ENCODE peak calls at places on chromosomes 12 and 14, in seven cellular contexts. A, C, Q, H, Y, T and X are unnamed samples.

GRCh38 chr12:11652351-11653040 is 3.0 kb downstream of the ETV6 start:
- DNase-seq in A (no peak), C (no peak), Q (peak; percentile 21), H (peak; percentile 47), Y (no peak), T (no peak), X (peak; percentile 37)

GRCh38 chr14:53517276-53517960 is 364.3 kb upstream of the DDHD1 start:
- DNase-seq in A (no peak), C (no peak), Q (no peak), H (no peak), Y (no peak), T (no peak), X (no peak)

GRCh38 chr12:57150400-57150799 is 3.0 kb upstream of the LRP1-AS start:
- DNase-seq in A (no peak), C (no peak), Q (no peak), H (peak; percentile 26), Y (no peak), T (no peak), X (no peak)

GRCh38 chr14:99850705-99851104 is 57.5 kb downstream of the EML1 start:
- DNase-seq in A (no peak), C (no peak), Q (no peak), H (no peak), Y (no peak), T (no peak), X (no peak)

GRCh38 chr12:52441320-52441911 is 7.2 kb upstream of the KRT75 start:
- DNase-seq in A (no peak), C (no peak), Q (no peak), H (no peak), Y (no peak), T (no peak), X (no peak)

GRCh38 chr14:101478096-101478495 is 83.2 kb upstream of the DIO3 start:
- DNase-seq in A (no peak), C (peak; percentile 48), Q (no peak), H (no peak), Y (no peak), T (no peak), X (no peak)

GRCh38 chr14:57884175-57884574 is 18.3 kb upstream of the SLC35F4 start:
- DNase-seq in A (no peak), C (no peak), Q (no peak), H (no peak), Y (no peak), T (peak; percentile 53), X (no peak)

GRCh38 chr12:123059501-123059900 is 79.0 kb downstream of the ARL6IP4 start:
- DNase-seq in A (no peak), C (no peak), Q (no peak), H (no peak), Y (no peak), T (peak; percentile 30), X (no peak)

GRCh38 chr12:76127588-76127987 is 43.1 kb upstream of the NAP1L1 start:
- DNase-seq in A (no peak), C (no peak), Q (no peak), H (no peak), Y (no peak), T (no peak), X (no peak)

GRCh38 chr12:92185052-92185451 is 39.4 kb upstream of the BTG1 start:
- DNase-seq in A (no peak), C (no peak), Q (no peak), H (no peak), Y (no peak), T (no peak), X (peak; percentile 34)

GRCh38 chr14:61560323-61560722 is 135.0 kb upstream of the HIF1A start:
- DNase-seq in A (no peak), C (no peak), Q (no peak), H (no peak), Y (no peak), T (no peak), X (no peak)

GRCh38 chr12:23816394-23816851 is 133.0 kb downstream of the SOX5 start:
- DNase-seq in A (no peak), C (no peak), Q (no peak), H (no peak), Y (no peak), T (no peak), X (no peak)

GRCh38 chr14:34628681-34629135 is 1.2 kb downstream of the SNX6 start:
- DNase-seq in A (no peak), C (no peak), Q (peak; percentile 34), H (no peak), Y (no peak), T (peak; percentile 8), X (peak; percentile 41)

GRCh38 chr12:66279127-66279712 is 23.1 kb upstream of the HELB start:
- DNase-seq in A (no peak), C (no peak), Q (no peak), H (no peak), Y (no peak), T (no peak), X (peak; percentile 55)

GRCh38 chr12:12887471-12887870 is 3.9 kb upstream of the GPRC5A start:
- DNase-seq in A (no peak), C (no peak), Q (no peak), H (no peak), Y (no peak), T (no peak), X (no peak)

GRCh38 chr12:132432721-132433577 is 57.0 kb upstream of the FBRSL1 start:
- DNase-seq in A (no peak), C (peak; percentile 75), Q (no peak), H (peak; percentile 60), Y (no peak), T (no peak), X (no peak)

GRCh38 chr12:56935752-56936151 is 1.5 kb upstream of the SDR9C7 start:
- DNase-seq in A (no peak), C (no peak), Q (no peak), H (no peak), Y (no peak), T (no peak), X (no peak)

GRCh38 chr12:110141389-110141788 is 17.2 kb downstream of the IFT81 start:
- DNase-seq in A (no peak), C (no peak), Q (no peak), H (peak; percentile 78), Y (no peak), T (no peak), X (no peak)

GRCh38 chr12:94973202-94973601 is 30.3 kb downstream of the NDUFA12 start:
- DNase-seq in A (no peak), C (no peak), Q (no peak), H (no peak), Y (no peak), T (no peak), X (no peak)

GRCh38 chr12:54222609-54223008 is 33.8 kb upstream of the SMUG1 start:
- DNase-seq in A (no peak), C (no peak), Q (no peak), H (no peak), Y (no peak), T (no peak), X (no peak)

GRCh38 chr14:104681689-104682074 is 7.7 kb upstream of the INF2 start:
- DNase-seq in A (no peak), C (peak; percentile 92), Q (no peak), H (peak; percentile 94), Y (no peak), T (no peak), X (no peak)

GRCh38 chr14:45526715-45527549 is 273.9 kb upstream of the MIS18BP1 start:
- DNase-seq in A (no peak), C (no peak), Q (no peak), H (no peak), Y (no peak), T (peak; percentile 56), X (peak; percentile 18)

GRCh38 chr12:10033783-10034381 is 3.4 kb downstream of the CLEC9A start:
- DNase-seq in A (no peak), C (no peak), Q (no peak), H (no peak), Y (no peak), T (no peak), X (no peak)

GRCh38 chr12:13090054-13090453 is 13.4 kb downstream of the GSG1 start:
- DNase-seq in A (no peak), C (no peak), Q (no peak), H (no peak), Y (no peak), T (no peak), X (no peak)

GRCh38 chr14:78327426-78328210 is 157.4 kb downstream of the NRXN3 start:
- DNase-seq in A (no peak), C (no peak), Q (no peak), H (no peak), Y (no peak), T (no peak), X (no peak)

GRCh38 chr12:106358410-106359241 is 1.1 kb downstream of the POLR3B start:
- DNase-seq in A (no peak), C (no peak), Q (no peak), H (peak; percentile 56), Y (no peak), T (no peak), X (no peak)

GRCh38 chr12:78568326-78569020 is 296.1 kb upstream of the SYT1 start:
- DNase-seq in A (no peak), C (no peak), Q (no peak), H (no peak), Y (no peak), T (no peak), X (no peak)

GRCh38 chr14:106414464-106414863 is 888.1 kb downstream of the TMEM121 start:
- DNase-seq in A (no peak), C (no peak), Q (no peak), H (no peak), Y (no peak), T (no peak), X (no peak)

GRCh38 chr12:25503666-25504065 is 49.4 kb downstream of the LMNTD1 start:
- DNase-seq in A (no peak), C (no peak), Q (no peak), H (no peak), Y (no peak), T (no peak), X (no peak)

GRCh38 chr12:92719674-92720073 is 16.9 kb downstream of the PLEKHG7 start:
- DNase-seq in A (no peak), C (no peak), Q (no peak), H (no peak), Y (no peak), T (no peak), X (no peak)

GRCh38 chr12:102799229-102799628 is 117.8 kb downstream of the PAH start:
- DNase-seq in A (no peak), C (no peak), Q (no peak), H (no peak), Y (no peak), T (no peak), X (no peak)

GRCh38 chr14:64788706-64789105 is 84.5 kb downstream of the PLEKHG3 start:
- DNase-seq in A (no peak), C (no peak), Q (no peak), H (no peak), Y (no peak), T (no peak), X (no peak)

GRCh38 chr14:48805315-48805714 is 780.9 kb downstream of the RPS29 start:
- DNase-seq in A (no peak), C (no peak), Q (no peak), H (peak; percentile 17), Y (no peak), T (no peak), X (no peak)

GRCh38 chr14:93369393-93370266 is 22.6 kb downstream of the COX8C start:
- DNase-seq in A (no peak), C (no peak), Q (no peak), H (no peak), Y (no peak), T (no peak), X (no peak)

GRCh38 chr14:95515080-95515489 is 1.4 kb downstream of the SYNE3 start:
- DNase-seq in A (no peak), C (no peak), Q (no peak), H (peak; percentile 85), Y (no peak), T (peak; percentile 93), X (peak; percentile 38)